ENCODE peak calls at places on chromosomes 12 and 14, in eight cellular contexts. U is DMS79; T is effector memory CD4-positive, alpha-beta T cell; Y is cardiac fibroblast; H is A673; C is astrocyte of the spinal cord; X is substantia nigra; F is NCI-H2081. I is an unnamed sample.
A peak's percentile ranks its signal among the peaks of the same experiment; 100 is the strongest.

GRCh38 chr12:88625316-88625715 is 45.0 kb upstream of the KITLG start:
- DNase-seq in U (no peak), T (no peak), Y (no peak), H (no peak), C (no peak), X (no peak), F (no peak), I (no peak)

GRCh38 chr14:71472281-71472960 is 459.8 kb upstream of the RGS6 start:
- DNase-seq in U (no peak), T (no peak), Y (no peak), H (no peak), C (no peak), X (no peak), F (no peak), I (no peak)

GRCh38 chr12:25926536-25926935 is 31.9 kb upstream of the RASSF8 start:
- DNase-seq in U (no peak), T (no peak), Y (no peak), H (peak; percentile 60), C (no peak), X (no peak), F (no peak), I (no peak)

GRCh38 chr12:123151679-123152454 is 977 bp upstream of the PITPNM2 start:
- DNase-seq in U (peak; percentile 45), T (no peak), Y (no peak), H (no peak), C (no peak), X (no peak), F (no peak), I (no peak)

GRCh38 chr14:53793790-53794560 is 162.7 kb downstream of the BMP4 start:
- DNase-seq in U (peak; percentile 98), T (no peak), Y (peak; percentile 11), H (no peak), C (peak; percentile 30), X (no peak), F (peak; percentile 57), I (no peak)

GRCh38 chr12:77003244-77003643 is 62.1 kb downstream of the E2F7 start:
- DNase-seq in U (no peak), T (no peak), Y (no peak), H (no peak), C (peak; percentile 4), X (no peak), F (no peak), I (no peak)

GRCh38 chr12:3133410-3133793 is 56.2 kb downstream of the TSPAN9 start:
- DNase-seq in U (no peak), T (no peak), Y (no peak), H (no peak), C (no peak), X (no peak), F (no peak), I (no peak)

GRCh38 chr12:74264692-74265091 is 272.9 kb upstream of the ATXN7L3B start:
- DNase-seq in U (no peak), T (no peak), Y (no peak), H (no peak), C (no peak), X (no peak), F (no peak), I (no peak)

GRCh38 chr12:114864688-114865685 is 181.0 kb upstream of the TBX3 start:
- DNase-seq in U (peak; percentile 16), T (no peak), Y (no peak), H (no peak), C (peak; percentile 28), X (no peak), F (no peak), I (no peak)